ENCODE peak calls at places on chromosomes 13 and 19, in four cellular contexts. Q, A, T and G are unnamed samples.

GRCh38 chr13:23630349-23631093 is 60.3 kb downstream of the TNFRSF19 start:
- DNase-seq in Q (no peak), A (no peak), T (no peak), G (no peak)

GRCh38 chr13:75399168-75399878 is 82.6 kb downstream of the TBC1D4 start:
- DNase-seq in Q (no peak), A (no peak), T (no peak), G (no peak)

GRCh38 chr13:42926555-42926954 is 65.5 kb downstream of the EPSTI1 start:
- DNase-seq in Q (no peak), A (no peak), T (no peak), G (no peak)

GRCh38 chr13:75129331-75129730 is 352.6 kb downstream of the TBC1D4 start:
- DNase-seq in Q (no peak), A (no peak), T (no peak), G (no peak)

GRCh38 chr19:48569814-48570213 is 17.8 kb downstream of the SULT2B1 start:
- DNase-seq in Q (no peak), A (no peak), T (no peak), G (no peak)

GRCh38 chr13:23966691-23967615 is 69.7 kb upstream of the C1QTNF9B start:
- DNase-seq in Q (no peak), A (no peak), T (no peak), G (no peak)

GRCh38 chr19:3250675-3251074 is 26.2 kb downstream of the CELF5 start:
- DNase-seq in Q (peak; percentile 62), A (peak; percentile 42), T (peak; percentile 72), G (peak; percentile 5)

GRCh38 chr13:109383683-109384082 is 402.7 kb downstream of the IRS2 start:
- DNase-seq in Q (no peak), A (no peak), T (no peak), G (peak; percentile 35)

GRCh38 chr13:55554741-55555140 is 1586.0 kb upstream of the PRR20A start:
- DNase-seq in Q (no peak), A (no peak), T (no peak), G (no peak)

GRCh38 chr19:43763473-43763939 is 8.7 kb upstream of the SMG9 start:
- DNase-seq in Q (no peak), A (no peak), T (no peak), G (no peak)

GRCh38 chr13:27295660-27296059 is 25.0 kb downstream of the RASL11A start:
- DNase-seq in Q (no peak), A (no peak), T (no peak), G (no peak)

GRCh38 chr13:49435992-49436391 is 7.9 kb downstream of the CAB39L start:
- DNase-seq in Q (no peak), A (no peak), T (no peak), G (no peak)

GRCh38 chr13:60583911-60584753 is 187.1 kb downstream of the TDRD3 start:
- DNase-seq in Q (peak; percentile 91), A (no peak), T (peak; percentile 12), G (peak; percentile 38)

GRCh38 chr13:40933508-40933907 is 85.6 kb downstream of the ELF1 start:
- DNase-seq in Q (no peak), A (no peak), T (no peak), G (no peak)

GRCh38 chr13:46059405-46059804 is 6.9 kb upstream of the ZC3H13 start:
- DNase-seq in Q (no peak), A (no peak), T (no peak), G (no peak)

GRCh38 chr19:46713781-46714522 is 3.0 kb downstream of the PRKD2 start:
- DNase-seq in Q (peak; percentile 91), A (peak; percentile 70), T (peak; percentile 90), G (peak; percentile 86)

GRCh38 chr19:51417807-51418152 is 338 bp upstream of the SIGLEC10 start:
- DNase-seq in Q (no peak), A (no peak), T (no peak), G (no peak)

GRCh38 chr19:51415187-51415586 is 2.3 kb downstream of the SIGLEC10 start:
- DNase-seq in Q (no peak), A (no peak), T (no peak), G (no peak)

GRCh38 chr19:51421229-51422052 is 4.0 kb upstream of the SIGLEC10 start:
- DNase-seq in Q (peak; percentile 26), A (no peak), T (no peak), G (no peak)

GRCh38 chr19:51418707-51419106 is 1.3 kb upstream of the SIGLEC10 start:
- DNase-seq in Q (no peak), A (no peak), T (no peak), G (no peak)

DNA sequence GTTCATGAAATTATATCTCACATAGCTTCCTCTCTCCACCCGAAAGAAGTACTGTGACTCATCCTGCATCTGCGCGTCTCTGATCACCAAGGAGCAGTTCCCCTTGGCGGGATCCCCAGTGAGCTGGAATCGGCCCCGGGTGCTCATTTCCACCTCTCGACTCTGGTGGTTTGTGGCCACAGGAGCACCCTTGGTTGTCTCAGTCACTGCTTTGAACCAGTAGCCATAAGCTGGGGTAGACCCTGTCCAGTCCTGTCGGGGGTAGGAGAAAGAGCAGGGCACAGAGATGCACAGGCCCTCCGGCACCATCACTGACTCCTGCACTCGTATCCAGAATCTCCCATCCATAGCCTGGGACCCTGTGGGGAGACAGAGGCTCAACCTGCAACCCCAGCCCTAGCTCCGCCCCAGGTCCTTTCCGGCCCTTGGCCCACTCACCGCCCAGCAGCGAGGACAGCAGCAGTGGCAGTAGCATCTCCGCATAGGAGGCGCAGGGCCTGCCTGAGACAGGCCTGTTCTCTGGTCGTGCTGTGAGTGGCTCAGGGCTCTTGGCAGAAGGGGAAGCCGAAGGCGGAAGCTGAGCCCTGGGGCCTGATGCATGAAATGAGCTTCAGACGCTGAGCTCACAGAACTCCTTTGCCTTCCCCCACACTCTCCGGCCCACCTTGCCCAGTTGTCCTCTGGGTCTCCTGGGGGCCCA is at the start of gene SIGLEC10:
- DNase-seq in Q (peak; percentile 46), A (no peak), T (peak; percentile 15), G (no peak)
- H3K27ac ChIP-seq in Q (no peak within 1 kb of the TSS), A (no peak within 1 kb of the TSS), T (no peak within 1 kb of the TSS), G (no peak within 1 kb of the TSS)

GRCh38 chr13:48236528-48237353 is 3.7 kb downstream of the ITM2B start:
- DNase-seq in Q (no peak), A (no peak), T (no peak), G (no peak)

GRCh38 chr13:48234652-48235099 is 1.7 kb downstream of the ITM2B start:
- DNase-seq in Q (no peak), A (no peak), T (no peak), G (no peak)

GRCh38 chr13:48235100-48235813 is 2.3 kb downstream of the ITM2B start:
- DNase-seq in Q (peak; percentile 65), A (no peak), T (no peak), G (peak; percentile 39)

GRCh38 chr13:48233886-48234488 is 981 bp downstream of the ITM2B start:
- DNase-seq in Q (peak; percentile 21), A (no peak), T (no peak), G (peak; percentile 2)

DNA sequence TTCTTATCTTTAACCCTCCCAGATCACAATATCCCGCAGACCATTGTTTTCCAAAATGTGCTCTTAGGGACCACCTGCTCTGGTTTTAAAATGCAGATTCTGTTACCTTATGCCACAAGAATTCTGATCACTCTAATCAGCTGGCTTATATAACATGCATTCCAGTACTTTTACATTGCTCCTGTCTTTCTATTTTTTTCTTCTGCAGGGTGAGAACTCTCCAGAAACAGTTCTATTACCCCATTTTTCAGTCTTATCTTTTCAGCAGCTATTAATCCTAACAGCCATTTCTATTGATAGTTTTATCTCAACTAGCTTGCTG is 2.8 kb downstream of the ITM2B start:
- DNase-seq in Q (no peak), A (no peak), T (no peak), G (no peak)
- H2AFZ ChIP-seq in Q (no peak overlapping the region), A (no peak overlapping the region), T (no peak overlapping the region), G (no peak overlapping the region)

DNA sequence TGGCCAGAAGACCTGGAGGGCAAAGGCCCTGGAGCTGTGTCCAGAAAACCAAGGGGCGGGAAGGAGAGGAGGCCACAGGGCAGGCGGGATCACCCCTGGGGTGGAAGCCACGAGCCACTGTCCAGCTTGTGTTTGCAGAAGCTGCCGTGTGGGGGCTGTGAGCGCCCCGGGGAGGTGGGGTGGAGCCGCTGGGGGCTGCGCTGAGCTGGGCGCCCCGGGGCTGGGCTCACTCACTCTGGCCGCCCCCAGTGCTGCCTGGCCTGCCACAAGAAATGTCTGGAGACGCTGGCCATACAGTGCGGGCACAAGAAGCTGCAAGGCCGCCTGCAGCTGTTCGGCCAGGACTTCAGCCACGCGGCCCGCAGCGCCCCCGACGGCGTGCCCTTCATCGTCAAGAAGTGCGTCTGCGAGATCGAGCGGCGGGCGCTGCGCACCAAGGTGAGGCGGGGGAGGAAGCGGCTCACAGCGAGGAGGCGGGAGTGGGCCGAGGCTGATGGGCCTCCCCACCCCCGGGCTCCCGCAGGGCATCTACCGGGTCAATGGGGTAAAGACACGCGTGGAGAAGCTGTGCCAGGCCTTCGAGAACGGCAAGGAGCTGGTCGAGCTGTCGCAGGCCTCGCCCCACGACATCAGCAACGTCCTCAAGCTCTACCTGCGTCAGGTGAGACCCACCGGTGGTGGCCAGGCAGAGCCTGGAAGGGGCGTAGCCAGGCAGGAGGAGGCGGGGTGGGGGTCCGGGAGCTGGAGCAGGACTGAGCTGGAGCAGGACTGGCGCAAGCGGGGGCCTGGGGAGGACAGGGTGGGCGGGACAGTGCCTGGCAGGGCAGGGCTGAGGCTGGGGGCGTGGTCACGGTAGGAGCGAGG is 13.6 kb downstream of the POLR2E start:
- DNase-seq in Q (peak; percentile 75), A (no peak), T (no peak), G (no peak)
- H4K20me1 ChIP-seq in Q (peaks cover 3% of the 10 kb centered on the region), A (no peaks in the 10 kb centered on the region), T (no peaks in the 10 kb centered on the region), G (no peaks in the 10 kb centered on the region)

GRCh38 chr19:41638624-41639023 is 11.8 kb upstream of the CEACAM4 start:
- DNase-seq in Q (no peak), A (no peak), T (no peak), G (no peak)
- H3K27ac ChIP-seq in Q (no peak overlapping the region), A (no peak overlapping the region), T (no peak overlapping the region), G (no peak overlapping the region)

DNA sequence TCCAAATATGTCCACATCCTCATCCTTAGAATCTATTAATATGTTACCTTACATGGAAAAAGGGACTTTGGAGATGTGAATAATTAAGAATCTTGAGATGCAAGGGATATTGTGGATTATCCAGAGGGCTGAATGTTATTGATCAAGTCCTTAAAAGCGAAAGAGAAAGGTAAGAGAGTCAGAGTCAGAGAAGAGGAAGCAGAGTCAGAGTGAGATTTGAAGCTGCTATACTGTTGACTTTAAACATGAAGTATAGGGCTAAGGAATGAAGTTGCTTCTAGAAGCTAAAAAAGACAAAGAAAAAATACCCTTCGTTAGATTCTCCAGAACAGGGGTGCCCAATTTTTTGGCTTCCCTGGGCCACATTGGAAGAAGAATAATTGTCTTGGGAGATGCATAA is 627.2 kb upstream of the SLITRK6 start:
- DNase-seq in Q (no peak), A (no peak), T (no peak), G (no peak)
- H2AFZ ChIP-seq in Q (no peak overlapping the region), A (no peak overlapping the region), T (no peak overlapping the region), G (no peak overlapping the region)

GRCh38 chr19:29974701-29975100 is 32.7 kb downstream of the URI1 start:
- DNase-seq in Q (no peak), A (no peak), T (no peak), G (no peak)

GRCh38 chr19:29971648-29972047 is 29.6 kb downstream of the URI1 start:
- DNase-seq in Q (no peak), A (no peak), T (no peak), G (no peak)

GRCh38 chr19:29969891-29970290 is 27.9 kb downstream of the URI1 start:
- DNase-seq in Q (no peak), A (no peak), T (no peak), G (no peak)

GRCh38 chr19:29967623-29968022 is 25.6 kb downstream of the URI1 start:
- DNase-seq in Q (no peak), A (no peak), T (no peak), G (no peak)

DNA sequence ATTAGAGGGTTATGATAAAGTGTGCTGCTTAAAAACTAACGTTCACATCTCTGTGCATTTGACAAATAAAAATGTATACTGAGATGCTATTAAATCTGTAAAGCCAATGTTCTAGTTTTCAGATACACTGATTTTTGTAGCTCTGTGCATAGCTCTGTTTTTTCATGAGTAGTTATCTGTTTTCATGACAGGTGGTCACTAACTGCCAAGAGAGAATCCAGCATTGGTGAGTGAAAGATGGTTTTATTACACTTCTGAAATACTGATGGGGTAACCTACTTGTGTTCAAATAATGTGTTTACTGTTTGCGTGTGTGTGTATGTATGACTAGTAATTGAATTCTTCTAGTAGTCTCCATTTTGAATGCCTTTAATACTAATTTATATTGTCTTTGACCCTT is 29.0 kb downstream of the URI1 start:
- DNase-seq in Q (no peak), A (no peak), T (no peak), G (no peak)
- H4K20me1 ChIP-seq in Q (peaks cover 37% of the 10 kb centered on the region), A (peaks cover 31% of the 10 kb centered on the region), T (peaks cover 24% of the 10 kb centered on the region), G (peaks cover 83% of the 10 kb centered on the region)